ENCODE peak calls at places on chromosomes 5 and 9, in nine cellular contexts. F is H1; K is BJ; O is breast epithelium; S is Peyer's patch; N is CD8-positive, alpha-beta memory T cell; C is PC-3; W is HFF-Myc; J is astrocyte of the spinal cord. Z is an unnamed sample.

GRCh38 chr5:168073991-168074800 is 217.2 kb upstream of the WWC1 start:
- DNase-seq in J (peak), O (no peak), F (no peak), K (no peak), C (no peak), N (no peak), W (no peak), S (no peak), Z (peak)

GRCh38 chr5:50320131-50320749 is 120.8 kb downstream of the EMB start:
- DNase-seq in S (no peak), W (no peak), F (no peak), O (no peak), C (peak), J (no peak), N (no peak), K (no peak), Z (peak)

GRCh38 chr9:137294091-137294683 is 7.9 kb downstream of the NRARP start:
- DNase-seq in F (peak), O (no peak), K (no peak), J (peak), N (no peak), C (peak), S (no peak), W (no peak), Z (peak)

GRCh38 chr5:11261226-11261625 is 500.2 kb upstream of the DAP start:
- DNase-seq in K (no peak), F (no peak), S (no peak), J (no peak), N (no peak), W (no peak), O (no peak), C (no peak), Z (no peak)

GRCh38 chr5:134051305-134051704 is 46.5 kb upstream of the VDAC1 start:
- DNase-seq in O (no peak), F (no peak), C (peak), K (no peak), N (no peak), S (no peak), W (no peak), J (no peak), Z (no peak)

GRCh38 chr9:124054671-124055212 is 43.2 kb downstream of the LHX2 start:
- DNase-seq in S (no peak), W (no peak), K (peak), O (no peak), F (no peak), N (no peak), J (peak), C (peak), Z (no peak)

GRCh38 chr9:134206317-134207300 is 42.2 kb upstream of the RNU6ATAC start:
- DNase-seq in K (no peak), S (no peak), O (no peak), J (no peak), C (no peak), W (no peak), N (no peak), F (no peak), Z (no peak)

GRCh38 chr5:115825948-115826347 is 9.5 kb upstream of the CDO1 start:
- DNase-seq in K (no peak), W (no peak), C (no peak), S (no peak), N (no peak), F (no peak), J (no peak), O (no peak), Z (no peak)

GRCh38 chr5:96718635-96719077 is 56.5 kb downstream of the CAST start:
- DNase-seq in J (no peak), W (no peak), S (peak), K (no peak), O (peak), F (no peak), N (no peak), C (peak), Z (no peak)

GRCh38 chr9:82431121-82431520 is 442.5 kb downstream of the SPATA31D1 start:
- DNase-seq in W (no peak), O (no peak), K (no peak), J (no peak), F (no peak), C (no peak), N (no peak), S (no peak), Z (no peak)
- H3K4me3 ChIP-seq in W (no peak), O (no peak), K (no peak), J (no peak), F (no peak), C (no peak), N (no peak), S (no peak), Z (no peak)

DNA sequence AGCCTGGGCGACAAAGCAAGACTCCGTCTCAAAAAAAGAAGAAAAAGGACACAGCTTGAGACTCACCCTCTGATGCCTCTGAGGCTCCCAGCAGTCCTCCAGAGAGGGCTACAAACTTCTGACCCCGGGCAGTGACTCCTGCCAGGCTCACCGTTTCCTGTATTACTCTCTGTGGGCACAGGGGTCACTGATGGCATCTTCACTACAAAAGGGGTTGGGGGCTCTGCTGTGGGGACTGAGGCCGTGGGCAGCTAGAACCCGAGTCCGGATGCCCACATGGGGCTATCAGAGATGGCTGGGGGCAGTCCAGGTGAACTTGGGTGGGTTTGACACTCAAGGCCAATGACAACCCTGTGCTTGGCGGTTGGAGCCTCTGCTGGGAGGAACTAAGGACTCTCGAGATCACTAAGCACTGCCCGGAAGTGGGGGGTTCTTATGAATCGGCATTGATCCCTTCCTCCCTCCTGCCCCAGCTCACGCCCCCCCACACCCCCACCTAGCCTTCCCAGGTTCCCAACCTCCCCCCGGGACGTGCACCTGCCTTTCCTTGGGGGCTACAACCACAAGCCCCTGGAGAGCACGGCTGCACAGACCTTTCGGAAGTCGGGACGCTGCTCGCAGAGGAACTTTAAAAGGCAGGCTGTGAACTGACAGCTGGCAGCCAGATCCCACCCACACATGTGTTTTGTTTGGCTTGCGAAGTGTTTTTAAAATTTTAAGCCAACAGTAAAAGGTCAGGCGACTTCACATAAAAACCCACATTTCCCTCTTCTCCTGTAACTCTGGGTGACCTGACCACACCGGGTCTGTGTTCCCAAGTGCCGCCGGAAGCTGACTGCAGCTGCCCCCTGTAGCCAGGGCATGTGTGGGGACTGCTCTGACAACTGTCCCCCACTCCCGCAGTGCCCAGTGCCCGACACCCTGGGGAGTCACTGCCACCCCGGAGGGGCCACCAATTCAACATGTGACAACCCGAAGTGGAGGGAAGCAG is 5.0 kb upstream of the RALGDS start:
- DNase-seq in N (no peak), O (no peak), C (no peak), S (peak), W (peak), F (no peak), K (no peak), J (peak), Z (no peak)
- H3K4me3 ChIP-seq in N (no peak), O (peak), C (no peak), S (peak), W (no peak), F (no peak), K (no peak), J (no peak), Z (no peak)

DNA sequence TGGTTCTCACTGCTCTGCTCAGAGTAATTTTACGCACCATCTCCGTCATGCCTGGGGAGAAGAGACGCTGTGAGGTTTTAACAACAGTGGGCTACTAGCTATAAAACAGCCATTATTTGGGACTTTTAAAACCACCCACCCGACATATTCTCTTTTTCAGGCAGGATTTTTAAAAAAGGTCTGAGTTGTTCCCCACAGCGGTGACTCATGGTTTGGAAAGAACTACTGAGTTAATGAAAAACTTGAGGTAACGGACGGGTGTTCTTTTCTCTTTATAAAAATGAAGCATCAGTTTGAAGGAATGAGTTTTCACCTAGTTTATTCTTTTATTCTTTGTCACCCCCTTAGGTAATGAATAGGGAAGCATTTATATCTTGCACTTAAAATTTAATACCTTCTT is 61.3 kb downstream of the TTLL11 start:
- DNase-seq in O (no peak), N (no peak), S (no peak), F (no peak), W (no peak), K (no peak), J (peak), C (no peak), Z (no peak)
- H3K4me3 ChIP-seq in O (no peak), N (no peak), S (no peak), F (no peak), W (no peak), K (no peak), J (no peak), C (no peak), Z (no peak)

DNA sequence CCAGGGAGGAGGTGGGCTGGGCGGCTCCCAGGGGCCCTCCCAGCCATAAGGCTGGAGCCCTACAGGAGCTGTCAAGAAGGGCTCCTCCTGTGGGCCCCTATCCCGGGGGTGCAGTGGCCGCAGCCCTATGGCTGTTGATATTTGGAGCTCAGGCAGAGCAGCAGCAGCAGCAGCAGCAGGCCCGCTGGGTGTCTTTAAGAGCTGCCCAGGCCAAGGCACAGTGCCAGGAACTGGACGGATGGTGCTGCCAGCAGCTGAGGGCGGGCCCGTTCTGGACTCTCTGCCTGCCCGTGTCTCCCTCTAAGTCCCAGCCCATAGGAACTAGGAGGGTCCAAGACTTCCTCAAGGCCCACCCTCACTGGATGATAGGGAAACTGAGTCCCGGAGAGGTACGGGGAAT is 3.6 kb downstream of the AK1 start:
- DNase-seq in K (no peak), W (no peak), C (no peak), J (peak), O (peak), F (no peak), N (no peak), S (no peak), Z (no peak)
- H3K4me3 ChIP-seq in K (no peak), W (no peak), C (no peak), J (no peak), O (no peak), F (no peak), N (no peak), S (no peak), Z (no peak)

GRCh38 chr5:124660229-124661093 is 86.0 kb downstream of the ZNF608 start:
- DNase-seq in O (peak), W (no peak), F (no peak), C (peak), K (no peak), N (no peak), J (peak), S (no peak), Z (no peak)

GRCh38 chr5:124659798-124660197 is 86.6 kb downstream of the ZNF608 start:
- DNase-seq in C (no peak), N (no peak), W (no peak), F (no peak), K (no peak), S (no peak), J (peak), O (no peak), Z (no peak)

GRCh38 chr5:124663101-124663506 is 83.3 kb downstream of the ZNF608 start:
- DNase-seq in O (no peak), W (no peak), C (no peak), F (no peak), S (no peak), K (no peak), J (no peak), N (no peak), Z (no peak)

GRCh38 chr5:124662261-124662781 is 84.1 kb downstream of the ZNF608 start:
- DNase-seq in K (no peak), F (no peak), W (no peak), C (no peak), O (no peak), N (no peak), J (no peak), S (peak), Z (no peak)

DNA sequence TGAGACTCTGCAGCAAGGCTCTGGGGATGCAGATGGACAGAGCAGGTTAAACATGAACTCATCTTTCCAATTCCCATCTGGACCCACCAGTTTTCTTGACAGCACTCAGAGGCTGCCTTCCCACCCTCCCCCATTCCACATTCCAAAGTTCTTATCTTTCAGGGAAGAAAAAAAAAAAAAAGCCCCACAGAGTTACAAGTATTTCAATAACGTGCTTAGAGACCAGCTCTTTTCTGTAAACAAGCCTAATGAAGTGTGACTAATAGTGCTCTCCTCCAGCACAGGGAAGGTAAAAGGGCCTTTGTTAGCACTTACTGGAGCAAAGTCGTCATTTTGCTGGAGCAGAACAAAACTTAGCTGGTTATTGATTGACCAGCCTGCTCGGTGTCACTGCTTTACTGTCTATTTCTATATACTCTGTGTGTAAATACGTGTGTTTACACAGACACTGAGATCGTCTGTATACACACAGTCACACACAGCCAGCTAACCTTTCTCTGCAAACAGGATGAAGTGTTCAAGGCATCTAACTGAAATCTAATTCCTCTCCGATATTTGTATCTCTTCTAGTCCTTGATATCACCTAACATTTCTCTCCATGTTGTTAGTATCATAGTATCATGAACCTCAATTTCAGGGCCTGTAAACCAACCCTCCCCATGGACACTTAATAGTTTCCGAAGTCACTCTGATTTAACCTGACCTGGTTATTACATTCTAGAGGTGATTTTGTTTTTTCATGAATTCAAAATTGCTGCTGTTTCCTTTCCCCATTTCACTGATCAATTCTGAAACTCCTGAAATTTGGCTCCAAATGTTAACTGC is 84.9 kb downstream of the ZNF608 start:
- DNase-seq in F (no peak), J (peak), O (no peak), S (peak), W (no peak), N (no peak), K (peak), C (peak), Z (no peak)
- H3K4me3 ChIP-seq in F (peak), J (no peak), O (no peak), S (no peak), W (no peak), N (no peak), K (no peak), C (peak), Z (no peak)

GRCh38 chr5:17054911-17055310 is 118.8 kb upstream of the MYO10 start:
- DNase-seq in K (no peak), S (no peak), W (no peak), O (no peak), C (no peak), F (no peak), J (no peak), N (no peak), Z (no peak)
- H3K4me3 ChIP-seq in K (no peak), S (no peak), W (no peak), O (no peak), C (no peak), F (no peak), J (no peak), N (no peak), Z (no peak)

GRCh38 chr9:78370991-78371390 is 74.1 kb downstream of the PSAT1 start:
- DNase-seq in F (no peak), J (no peak), C (peak), K (no peak), W (no peak), N (no peak), O (no peak), S (no peak), Z (no peak)
- H3K4me3 ChIP-seq in F (no peak), J (no peak), C (peak), K (no peak), W (no peak), N (no peak), O (no peak), S (no peak), Z (no peak)

GRCh38 chr5:120466337-120467006 is 2.4 kb downstream of the PRR16 start:
- DNase-seq in C (no peak), K (no peak), O (no peak), J (no peak), W (no peak), N (no peak), F (no peak), S (no peak), Z (no peak)
- H3K4me3 ChIP-seq in C (peak), K (peak), O (no peak), J (peak), W (peak), N (no peak), F (peak), S (no peak), Z (no peak)

Z was measured in Jurkat, Clone E6-1.